ENCODE peak calls at places on chromosomes 16 and 17, in nine cellular contexts. R is stimulated activated CD8-positive, alpha-beta memory T cell treated with anti-CD3 and anti-CD28 coated beads, Interleukin-4, amount 100 ng/mL, for 1 hour; U is CD4-positive, CD25-positive, alpha-beta regulatory T cell; D is HEK293T; C is fibroblast of the aortic adventitia; M is activated T-helper 1 cell treated with Interleukin-2 at 50 U/mL for 16 hours; P is Right ventricle myocardium superior; Y is neural crest cell; K is HepG2. A is an unnamed sample.

GRCh38 chr17:47207143-47208067 is 1.7 kb upstream of the MYL4 start:
- DNase-seq in R (no peak), U (no peak), D (no peak), C (no peak), M (no peak), P (no peak), Y (no peak), K (no peak), A (no peak)

GRCh38 chr17:4407851-4408250 is 25.9 kb upstream of the SPNS3 start:
- DNase-seq in R (no peak), U (no peak), D (no peak), C (no peak), M (no peak), P (no peak), Y (no peak), K (peak), A (no peak)

GRCh38 chr17:72706396-72706981 is 386.0 kb downstream of the SLC39A11 start:
- DNase-seq in R (no peak), U (no peak), D (no peak), C (no peak), M (no peak), P (no peak), Y (no peak), K (peak), A (peak)

GRCh38 chr17:82647593-82648164 is 565 bp downstream of the WDR45B start:
- DNase-seq in R (no peak), U (peak), D (peak), C (no peak), M (peak), P (no peak), Y (no peak), K (no peak), A (no peak)

GRCh38 chr16:87535457-87535854 is 42.6 kb upstream of the ZCCHC14 start:
- DNase-seq in R (no peak), U (no peak), D (no peak), C (no peak), M (no peak), P (no peak), Y (no peak), K (no peak), A (no peak)

GRCh38 chr16:85403693-85404092 is 209.4 kb upstream of the GSE1 start:
- DNase-seq in R (no peak), U (no peak), D (no peak), C (no peak), M (no peak), P (no peak), Y (no peak), K (no peak), A (no peak)

GRCh38 chr17:16442141-16442540 is 26.8 kb downstream of the TRPV2 start:
- DNase-seq in R (no peak), U (no peak), D (no peak), C (peak), M (no peak), P (no peak), Y (no peak), K (no peak), A (no peak)

GRCh38 chr17:60164697-60165096 is 14.9 kb downstream of the CA4 start:
- DNase-seq in R (no peak), U (no peak), D (no peak), C (no peak), M (no peak), P (no peak), Y (no peak), K (no peak), A (no peak)

GRCh38 chr17:75487351-75488070 is 27.8 kb downstream of the CASKIN2 start:
- DNase-seq in R (peak), U (peak), D (no peak), C (no peak), M (peak), P (peak), Y (no peak), K (no peak), A (no peak)

GRCh38 chr17:50259484-50260324 is 14.6 kb upstream of the TMEM92 start:
- DNase-seq in R (no peak), U (no peak), D (peak), C (no peak), M (no peak), P (no peak), Y (no peak), K (no peak), A (no peak)

GRCh38 chr17:8574687-8575086 is 55.8 kb downstream of the MYH10 start:
- DNase-seq in R (no peak), U (no peak), D (no peak), C (peak), M (no peak), P (peak), Y (no peak), K (peak), A (no peak)

GRCh38 chr17:74513987-74514631 is 17.2 kb downstream of the CD300LB start:
- DNase-seq in R (peak), U (peak), D (peak), C (peak), M (no peak), P (no peak), Y (peak), K (peak), A (peak)

A was measured in NCI-H460.